ENCODE peak calls at places on chromosomes 2 and 18, in seven cellular contexts. One of them, this sample, is unnamed.
A peak's percentile ranks its signal among the peaks of the same experiment; 100 is the strongest.

GRCh38 chr2:230018153-230018552 is 50.6 kb downstream of the SLC16A14 start:
- DNase-seq in breast epithelium: no peak
- DNase-seq in tibial nerve: no peak
- DNase-seq in A549: peak; percentile 18
- DNase-seq in adrenal gland: no peak
- DNase-seq in IMR-90: peak; percentile 91
- DNase-seq in GM12878: no peak
- DNase-seq in this sample: no peak

GRCh38 chr2:135743860-135744259 is 2.2 kb downstream of the UBXN4 start:
- DNase-seq in breast epithelium: no peak
- DNase-seq in tibial nerve: no peak
- DNase-seq in A549: no peak
- DNase-seq in adrenal gland: no peak
- DNase-seq in IMR-90: peak; percentile 6
- DNase-seq in GM12878: no peak
- DNase-seq in this sample: no peak

GRCh38 chr2:30871980-30872789 is 64.9 kb upstream of the CAPN13 start:
- DNase-seq in breast epithelium: no peak
- DNase-seq in tibial nerve: no peak
- DNase-seq in A549: no peak
- DNase-seq in adrenal gland: no peak
- DNase-seq in IMR-90: no peak
- DNase-seq in GM12878: no peak
- DNase-seq in this sample: peak; percentile 50

GRCh38 chr2:109499549-109499948 is 114.2 kb downstream of the SEPTIN10 start:
- DNase-seq in breast epithelium: no peak
- DNase-seq in tibial nerve: no peak
- DNase-seq in A549: no peak
- DNase-seq in adrenal gland: no peak
- DNase-seq in IMR-90: no peak
- DNase-seq in GM12878: no peak
- DNase-seq in this sample: no peak

GRCh38 chr2:155266579-155266978 is 568.1 kb downstream of the KCNJ3 start:
- DNase-seq in breast epithelium: no peak
- DNase-seq in tibial nerve: no peak
- DNase-seq in A549: peak; percentile 2
- DNase-seq in adrenal gland: no peak
- DNase-seq in IMR-90: no peak
- DNase-seq in GM12878: no peak
- DNase-seq in this sample: no peak

GRCh38 chr2:204505946-204506345 is 39.3 kb upstream of the PARD3B start:
- DNase-seq in breast epithelium: no peak
- DNase-seq in tibial nerve: no peak
- DNase-seq in A549: no peak
- DNase-seq in adrenal gland: no peak
- DNase-seq in IMR-90: peak; percentile 52
- DNase-seq in GM12878: no peak
- DNase-seq in this sample: no peak

GRCh38 chr2:165122521-165122920 is 81.3 kb downstream of the SCN3A start:
- DNase-seq in breast epithelium: no peak
- DNase-seq in tibial nerve: no peak
- DNase-seq in A549: no peak
- DNase-seq in adrenal gland: no peak
- DNase-seq in IMR-90: no peak
- DNase-seq in GM12878: no peak
- DNase-seq in this sample: no peak

GRCh38 chr18:44541781-44542180 is 138.9 kb upstream of the SETBP1 start:
- DNase-seq in breast epithelium: no peak
- DNase-seq in tibial nerve: no peak
- DNase-seq in A549: no peak
- DNase-seq in adrenal gland: no peak
- DNase-seq in IMR-90: no peak
- DNase-seq in GM12878: no peak
- DNase-seq in this sample: no peak

GRCh38 chr2:86695053-86695691 is 24.9 kb upstream of the RMND5A start:
- DNase-seq in breast epithelium: no peak
- DNase-seq in tibial nerve: no peak
- DNase-seq in A549: peak; percentile 92
- DNase-seq in adrenal gland: no peak
- DNase-seq in IMR-90: peak; percentile 10
- DNase-seq in GM12878: no peak
- DNase-seq in this sample: no peak

GRCh38 chr2:117351396-117351795 is 463.1 kb upstream of the DDX18 start:
- DNase-seq in breast epithelium: no peak
- DNase-seq in tibial nerve: no peak
- DNase-seq in A549: no peak
- DNase-seq in adrenal gland: no peak
- DNase-seq in IMR-90: no peak
- DNase-seq in GM12878: no peak
- DNase-seq in this sample: no peak

GRCh38 chr2:85444629-85445028 is 26.1 kb downstream of the SH2D6 start:
- DNase-seq in breast epithelium: no peak
- DNase-seq in tibial nerve: no peak
- DNase-seq in A549: no peak
- DNase-seq in adrenal gland: no peak
- DNase-seq in IMR-90: peak; percentile 56
- DNase-seq in GM12878: no peak
- DNase-seq in this sample: no peak

GRCh38 chr18:64017870-64018269 is 48.0 kb downstream of the SERPINB8 start:
- DNase-seq in breast epithelium: no peak
- DNase-seq in tibial nerve: no peak
- DNase-seq in A549: peak; percentile 20
- DNase-seq in adrenal gland: no peak
- DNase-seq in IMR-90: peak; percentile 13
- DNase-seq in GM12878: no peak
- DNase-seq in this sample: no peak

GRCh38 chr18:45197526-45197970 is 417.7 kb upstream of the SLC14A2 start:
- DNase-seq in breast epithelium: no peak
- DNase-seq in tibial nerve: no peak
- DNase-seq in A549: peak; percentile 1
- DNase-seq in adrenal gland: no peak
- DNase-seq in IMR-90: peak; percentile 46
- DNase-seq in GM12878: peak; percentile 88
- DNase-seq in this sample: no peak

GRCh38 chr2:219551412-219551811 is 7.6 kb downstream of the TMEM198 start:
- DNase-seq in breast epithelium: no peak
- DNase-seq in tibial nerve: no peak
- DNase-seq in A549: peak; percentile 52
- DNase-seq in adrenal gland: peak; percentile 60
- DNase-seq in IMR-90: peak; percentile 49
- DNase-seq in GM12878: no peak
- DNase-seq in this sample: no peak

GRCh38 chr2:5164806-5165525 is 527.2 kb upstream of the SOX11 start:
- DNase-seq in breast epithelium: no peak
- DNase-seq in tibial nerve: no peak
- DNase-seq in A549: no peak
- DNase-seq in adrenal gland: no peak
- DNase-seq in IMR-90: peak; percentile 67
- DNase-seq in GM12878: no peak
- DNase-seq in this sample: no peak

GRCh38 chr2:237026981-237027711 is 58.5 kb upstream of the COPS8 start:
- DNase-seq in breast epithelium: peak; percentile 75
- DNase-seq in tibial nerve: peak; percentile 71
- DNase-seq in A549: peak; percentile 78
- DNase-seq in adrenal gland: peak; percentile 49
- DNase-seq in IMR-90: peak; percentile 49
- DNase-seq in GM12878: no peak
- DNase-seq in this sample: no peak

GRCh38 chr2:68516051-68516771 is 48.8 kb downstream of the APLF start:
- DNase-seq in breast epithelium: no peak
- DNase-seq in tibial nerve: no peak
- DNase-seq in A549: no peak
- DNase-seq in adrenal gland: no peak
- DNase-seq in IMR-90: no peak
- DNase-seq in GM12878: no peak
- DNase-seq in this sample: no peak

GRCh38 chr2:46669016-46669415 is 189.7 kb downstream of the TMEM247 start:
- DNase-seq in breast epithelium: no peak
- DNase-seq in tibial nerve: no peak
- DNase-seq in A549: no peak
- DNase-seq in adrenal gland: no peak
- DNase-seq in IMR-90: no peak
- DNase-seq in GM12878: no peak
- DNase-seq in this sample: peak; percentile 68

GRCh38 chr2:108615480-108616090 is 81.3 kb downstream of the LIMS1 start:
- DNase-seq in breast epithelium: no peak
- DNase-seq in tibial nerve: no peak
- DNase-seq in A549: no peak
- DNase-seq in adrenal gland: no peak
- DNase-seq in IMR-90: no peak
- DNase-seq in GM12878: no peak
- DNase-seq in this sample: no peak

GRCh38 chr2:233794128-233794658 is 16.1 kb downstream of the MROH2A start:
- DNase-seq in breast epithelium: no peak
- DNase-seq in tibial nerve: no peak
- DNase-seq in A549: no peak
- DNase-seq in adrenal gland: peak; percentile 4
- DNase-seq in IMR-90: no peak
- DNase-seq in GM12878: no peak
- DNase-seq in this sample: no peak

GRCh38 chr2:174153757-174154680 is 94.3 kb downstream of the OLA1 start:
- DNase-seq in breast epithelium: no peak
- DNase-seq in tibial nerve: no peak
- DNase-seq in A549: no peak
- DNase-seq in adrenal gland: peak; percentile 48
- DNase-seq in IMR-90: peak; percentile 85
- DNase-seq in GM12878: no peak
- DNase-seq in this sample: no peak

GRCh38 chr2:174161490-174161889 is 86.8 kb downstream of the OLA1 start:
- DNase-seq in breast epithelium: no peak
- DNase-seq in tibial nerve: no peak
- DNase-seq in A549: no peak
- DNase-seq in adrenal gland: no peak
- DNase-seq in IMR-90: no peak
- DNase-seq in GM12878: no peak
- DNase-seq in this sample: no peak

GRCh38 chr2:174157048-174157447 is 91.3 kb downstream of the OLA1 start:
- DNase-seq in breast epithelium: no peak
- DNase-seq in tibial nerve: no peak
- DNase-seq in A549: no peak
- DNase-seq in adrenal gland: no peak
- DNase-seq in IMR-90: no peak
- DNase-seq in GM12878: no peak
- DNase-seq in this sample: no peak

DNA sequence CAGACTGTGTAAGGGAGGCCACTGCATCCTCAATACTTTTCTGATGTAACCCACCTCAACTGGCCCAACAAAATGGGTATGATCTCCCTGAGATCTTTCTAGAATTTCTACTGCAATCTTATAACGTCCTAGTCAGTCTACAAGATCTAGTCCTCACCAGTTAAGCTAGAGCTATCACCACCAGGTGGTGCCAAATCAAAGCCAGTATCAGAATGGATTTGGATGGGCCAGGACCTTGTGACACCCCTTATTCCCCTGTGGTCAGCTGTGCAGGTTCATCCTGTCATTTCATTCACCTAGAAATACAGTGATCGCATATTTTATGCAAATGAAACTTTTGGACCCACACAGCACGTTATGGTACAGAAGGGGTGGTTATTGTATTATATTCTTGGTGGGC is 90.3 kb downstream of the OLA1 start:
- DNase-seq in breast epithelium: no peak
- DNase-seq in tibial nerve: no peak
- DNase-seq in A549: peak; percentile 75
- DNase-seq in adrenal gland: no peak
- DNase-seq in IMR-90: no peak
- DNase-seq in GM12878: peak; percentile 16
- DNase-seq in this sample: no peak
- TF ChIP-seq CTCF in breast epithelium: no peak
- TF ChIP-seq CTCF in tibial nerve: no peak
- TF ChIP-seq CTCF in A549: peak; percentile 65
- TF ChIP-seq CTCF in adrenal gland: peak; percentile 48
- TF ChIP-seq CTCF in IMR-90: no peak
- TF ChIP-seq CTCF in GM12878: peak; percentile 69
- TF ChIP-seq CTCF in this sample: peak; percentile 38

DNA sequence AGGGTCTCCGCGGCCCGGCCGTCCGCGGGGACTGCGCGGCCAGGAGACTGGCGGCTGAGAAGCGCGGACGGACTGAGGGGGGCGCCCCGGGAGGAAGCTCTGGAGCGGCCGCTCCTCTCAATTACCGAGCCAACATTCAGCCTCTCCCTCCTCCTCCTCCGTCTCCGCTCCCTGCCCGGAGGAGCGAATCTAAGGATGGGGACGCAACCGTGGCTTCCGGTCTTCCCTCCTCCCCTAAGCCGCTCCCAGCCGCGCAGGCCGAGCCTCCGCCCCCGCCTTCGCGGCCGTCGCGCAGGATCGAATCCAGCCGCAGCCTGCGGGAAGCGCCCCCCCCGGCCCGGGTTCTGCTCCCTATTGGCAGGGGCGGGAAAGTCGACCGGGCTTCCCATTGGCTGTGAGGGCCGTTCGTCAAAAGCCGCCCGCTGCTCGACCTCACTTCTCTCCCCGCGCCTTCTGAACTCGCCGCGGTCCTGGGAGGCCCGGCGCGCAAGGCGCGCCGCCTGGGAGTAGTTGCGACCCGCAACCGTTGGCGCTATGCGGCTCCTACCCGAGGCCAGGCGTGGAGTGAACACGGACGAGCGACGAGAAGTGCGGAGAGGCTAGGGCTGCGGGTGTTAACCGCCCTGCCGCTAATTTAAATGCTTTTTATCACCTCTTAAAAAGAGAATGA is at the start of gene HNRNPLL:
- DNase-seq in breast epithelium: peak; percentile 96
- DNase-seq in tibial nerve: peak; percentile 99
- DNase-seq in A549: peak; percentile 99
- DNase-seq in adrenal gland: peak; percentile 99
- DNase-seq in IMR-90: peak; percentile 97
- DNase-seq in GM12878: no peak
- DNase-seq in this sample: peak; percentile 99
- H3K4me1 ChIP-seq in breast epithelium: no peaks in the 10 kb centered on the region
- H3K4me1 ChIP-seq in tibial nerve: no peaks in the 10 kb centered on the region
- H3K4me1 ChIP-seq in A549: peaks cover 39% of the 10 kb centered on the region
- H3K4me1 ChIP-seq in adrenal gland: peaks cover 40% of the 10 kb centered on the region
- H3K4me1 ChIP-seq in IMR-90: peaks cover 10% of the 10 kb centered on the region
- H3K4me1 ChIP-seq in GM12878: peaks cover 15% of the 10 kb centered on the region
- H3K4me1 ChIP-seq in this sample: peaks cover 38% of the 10 kb centered on the region

DNA sequence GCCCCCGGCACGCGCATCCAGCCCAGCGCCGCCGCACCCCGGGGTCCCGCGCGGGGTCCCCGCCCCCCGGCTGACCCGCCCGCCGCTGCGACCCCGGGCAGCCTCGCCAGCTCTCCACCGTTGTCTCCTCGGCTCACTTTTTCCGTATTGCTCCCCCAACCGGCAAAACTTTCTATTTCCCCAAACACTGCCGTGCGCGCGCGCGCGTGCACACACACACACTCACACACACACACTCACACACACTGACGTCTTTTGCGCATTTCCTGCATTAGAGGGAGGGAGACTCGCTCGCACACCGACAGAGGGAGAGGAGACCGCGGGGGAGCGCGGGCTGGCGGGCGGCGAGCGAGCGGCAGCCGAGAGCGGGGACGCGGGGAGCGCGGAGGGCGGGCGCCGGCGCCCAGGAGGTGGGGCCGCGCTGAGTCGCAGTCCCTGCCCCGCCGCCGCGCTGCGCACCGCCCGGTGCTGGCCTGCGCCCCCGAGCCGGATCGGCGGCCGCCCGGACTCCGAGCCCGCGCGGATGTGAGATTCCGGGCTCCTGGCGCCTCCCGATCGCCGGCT is 542 bp upstream of the PRKCE start:
- DNase-seq in breast epithelium: peak; percentile 94
- DNase-seq in tibial nerve: peak; percentile 97
- DNase-seq in A549: peak; percentile 97
- DNase-seq in adrenal gland: peak; percentile 95
- DNase-seq in IMR-90: peak; percentile 98
- DNase-seq in GM12878: peak; percentile 76
- DNase-seq in this sample: peak; percentile 100
- TF ChIP-seq POLR2A in breast epithelium: no peak
- TF ChIP-seq POLR2A in tibial nerve: peak; percentile 97
- TF ChIP-seq POLR2A in A549: peak; percentile 74
- TF ChIP-seq POLR2A in adrenal gland: peak; percentile 98
- TF ChIP-seq POLR2A in IMR-90: peak; percentile 86
- TF ChIP-seq POLR2A in GM12878: peak; percentile 85
- TF ChIP-seq POLR2A in this sample: peak; percentile 63

GRCh38 chr2:189569295-189569925 is 11.2 kb downstream of the SLC40A1 start:
- DNase-seq in breast epithelium: no peak
- DNase-seq in tibial nerve: no peak
- DNase-seq in A549: no peak
- DNase-seq in adrenal gland: no peak
- DNase-seq in IMR-90: peak; percentile 34
- DNase-seq in GM12878: no peak
- DNase-seq in this sample: no peak
- TF ChIP-seq CTCF in breast epithelium: no peak
- TF ChIP-seq CTCF in tibial nerve: no peak
- TF ChIP-seq CTCF in A549: no peak
- TF ChIP-seq CTCF in adrenal gland: no peak
- TF ChIP-seq CTCF in IMR-90: peak; percentile 16
- TF ChIP-seq CTCF in GM12878: no peak
- TF ChIP-seq CTCF in this sample: no peak

This sample was measured in esophagus muscularis mucosa.